ENCODE peak calls at places on chromosomes 13 and 19, in ten cellular contexts. Z is colonic mucosa, M is lower lobe of right lung, B is aorta, K is tibial nerve, C is heart right ventricle, U is DND-41, O is SK-N-SH, S is left lung, H is A549. G is an unnamed sample. For H3K4me1, the result is how much of the 10 kb centered on the place peaks cover.

GRCh38 chr13:68304287-68304893 is 1074.3 kb upstream of the PCDH9 start:
- DNase-seq in Z (no peak), M (no peak), B (no peak), K (no peak), C (no peak), U (no peak), O (peak), S (no peak), H (peak), G (peak)

GRCh38 chr13:106986033-106986484 is 418.1 kb upstream of the ARGLU1 start:
- DNase-seq in Z (no peak), M (no peak), B (no peak), K (no peak), C (no peak), U (no peak), O (no peak), S (no peak), H (no peak), G (no peak)

GRCh38 chr13:113411216-113412023 is 41.9 kb downstream of the ADPRHL1 start:
- DNase-seq in Z (peak), M (peak), B (peak), K (no peak), C (peak), U (no peak), O (no peak), S (peak), H (peak), G (no peak)

GRCh38 chr13:34124912-34125311 is 307.0 kb downstream of the RFC3 start:
- DNase-seq in Z (no peak), M (no peak), B (no peak), K (no peak), C (no peak), U (no peak), O (no peak), S (no peak), H (no peak), G (no peak)

GRCh38 chr19:21767065-21767800 is at the start of gene ZNF100:
- DNase-seq in Z (peak), M (peak), B (peak), K (peak), C (peak), U (peak), O (peak), S (peak), H (no peak), G (peak)

GRCh38 chr19:19446655-19447437 is 41.4 kb downstream of the GATAD2A start:
- DNase-seq in Z (no peak), M (no peak), B (no peak), K (no peak), C (no peak), U (no peak), O (no peak), S (no peak), H (no peak), G (no peak)

GRCh38 chr13:75685239-75685697 is 49.1 kb downstream of the LMO7 start:
- DNase-seq in Z (no peak), M (no peak), B (no peak), K (no peak), C (no peak), U (no peak), O (no peak), S (no peak), H (no peak), G (no peak)

GRCh38 chr13:43285891-43286602 is 262.7 kb downstream of the DNAJC15 start:
- DNase-seq in Z (no peak), M (no peak), B (no peak), K (no peak), C (no peak), U (no peak), O (no peak), S (peak), H (no peak), G (no peak)

GRCh38 chr19:4399871-4400768 is at the start of gene SH3GL1:
- DNase-seq in Z (peak), M (peak), B (peak), K (peak), C (peak), U (peak), O (peak), S (peak), H (peak), G (peak)

GRCh38 chr13:20363604-20364003 is 131.5 kb upstream of the GJB6 start:
- DNase-seq in Z (no peak), M (no peak), B (no peak), K (no peak), C (no peak), U (no peak), O (no peak), S (no peak), H (no peak), G (no peak)

GRCh38 chr19:1250374-1251232 is 2.2 kb downstream of the MIDN start:
- DNase-seq in Z (peak), M (peak), B (no peak), K (no peak), C (no peak), U (peak), O (peak), S (no peak), H (no peak), G (no peak)
- H3K4me1 ChIP-seq in Z (under half), M (half or more), B (under half), K (half or more), C (under half), U (under half), O (under half), S (under half), H (under half), G (under half)

DNA sequence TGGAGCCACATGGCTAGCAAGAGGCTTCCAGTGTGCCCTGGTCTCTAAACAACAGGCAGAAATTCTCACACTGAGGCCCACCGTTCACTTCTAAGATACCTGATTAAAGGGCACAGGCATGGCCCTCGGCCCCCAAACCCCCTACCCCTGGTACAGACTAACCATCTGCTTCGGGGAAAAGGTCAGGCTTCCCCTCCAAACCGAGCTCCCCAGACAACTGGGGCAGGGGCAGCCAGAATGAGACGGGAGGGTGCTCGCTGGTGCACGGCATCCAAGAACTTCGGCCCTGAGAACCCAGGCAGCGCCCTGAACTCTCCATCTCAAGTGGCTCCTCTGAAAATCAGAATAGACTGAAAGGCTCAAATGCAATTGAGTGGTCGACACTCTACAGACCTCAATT is 5.6 kb downstream of the PPP6R1 start:
- DNase-seq in Z (no peak), M (no peak), B (no peak), K (no peak), C (no peak), U (no peak), O (no peak), S (peak), H (no peak), G (no peak)
- H3K4me1 ChIP-seq in Z (under half), M (half or more), B (under half), K (half or more), C (half or more), U (half or more), O (under half), S (under half), H (under half), G (under half)

GRCh38 chr19:38836438-38837303 is 5.1 kb upstream of the ECH1 start:
- DNase-seq in Z (no peak), M (no peak), B (no peak), K (no peak), C (no peak), U (no peak), O (no peak), S (no peak), H (no peak), G (no peak)

GRCh38 chr19:38837304-38837626 is 5.7 kb upstream of the ECH1 start:
- DNase-seq in Z (no peak), M (no peak), B (no peak), K (no peak), C (no peak), U (no peak), O (peak), S (no peak), H (no peak), G (no peak)

GRCh38 chr19:38838208-38838985 is 6.8 kb upstream of the ECH1 start:
- DNase-seq in Z (no peak), M (no peak), B (no peak), K (no peak), C (no peak), U (no peak), O (no peak), S (no peak), H (no peak), G (no peak)

GRCh38 chr19:38838986-38839761 is 7.6 kb upstream of the ECH1 start:
- DNase-seq in Z (no peak), M (no peak), B (no peak), K (no peak), C (no peak), U (no peak), O (no peak), S (no peak), H (no peak), G (no peak)

DNA sequence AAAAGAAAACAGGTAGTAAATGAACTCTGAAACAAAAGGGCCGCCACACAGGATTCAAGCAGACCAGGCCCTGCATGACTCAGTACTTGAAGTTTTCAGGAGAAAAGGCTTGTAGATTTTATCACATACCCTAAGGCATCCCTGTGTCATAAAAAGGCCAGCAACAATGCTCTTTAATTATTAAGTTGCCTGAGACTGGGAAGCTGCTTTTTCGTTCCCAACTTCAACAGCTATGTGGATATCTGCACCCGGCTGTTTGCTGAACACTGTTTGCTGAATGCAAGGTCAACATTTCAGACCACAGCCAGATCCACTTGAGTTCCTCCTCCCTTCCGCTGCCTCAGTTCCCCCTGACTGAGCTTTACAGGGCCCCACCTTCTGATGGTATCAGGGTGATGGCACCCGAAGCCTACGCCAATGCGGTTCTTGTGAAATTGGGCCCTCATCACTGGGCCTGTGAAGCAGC is 6.1 kb upstream of the ECH1 start:
- DNase-seq in Z (no peak), M (no peak), B (no peak), K (no peak), C (no peak), U (no peak), O (no peak), S (no peak), H (no peak), G (no peak)
- H3K4me1 ChIP-seq in Z (under half), M (under half), B (under half), K (under half), C (under half), U (under half), O (under half), S (under half), H (half or more), G (under half)

DNA sequence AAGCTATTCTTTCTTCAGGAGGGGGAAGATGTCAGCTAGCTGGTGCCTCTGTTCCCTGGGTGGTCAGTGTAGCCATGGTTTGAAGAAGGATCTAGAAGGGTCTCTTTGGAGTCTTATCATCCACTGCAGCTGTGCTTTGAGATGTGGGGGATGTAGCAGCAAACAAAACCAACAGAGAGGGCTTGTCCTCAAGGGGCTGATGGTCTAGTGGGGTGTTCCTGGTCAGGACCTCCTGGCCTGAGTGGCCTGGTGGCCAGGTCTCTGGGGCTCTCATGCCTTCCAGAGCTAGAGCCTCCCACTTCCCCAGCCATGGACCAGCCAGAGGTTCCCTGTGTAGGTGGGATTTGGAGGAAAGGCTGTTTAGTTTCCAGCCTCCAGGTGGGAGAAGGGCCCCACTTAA is 40.3 kb downstream of the LYL1 start:
- DNase-seq in Z (no peak), M (no peak), B (no peak), K (no peak), C (no peak), U (no peak), O (no peak), S (no peak), H (no peak), G (no peak)
- H3K4me1 ChIP-seq in Z (under half), M (half or more), B (under half), K (half or more), C (half or more), U (under half), O (half or more), S (under half), H (under half), G (under half)

DNA sequence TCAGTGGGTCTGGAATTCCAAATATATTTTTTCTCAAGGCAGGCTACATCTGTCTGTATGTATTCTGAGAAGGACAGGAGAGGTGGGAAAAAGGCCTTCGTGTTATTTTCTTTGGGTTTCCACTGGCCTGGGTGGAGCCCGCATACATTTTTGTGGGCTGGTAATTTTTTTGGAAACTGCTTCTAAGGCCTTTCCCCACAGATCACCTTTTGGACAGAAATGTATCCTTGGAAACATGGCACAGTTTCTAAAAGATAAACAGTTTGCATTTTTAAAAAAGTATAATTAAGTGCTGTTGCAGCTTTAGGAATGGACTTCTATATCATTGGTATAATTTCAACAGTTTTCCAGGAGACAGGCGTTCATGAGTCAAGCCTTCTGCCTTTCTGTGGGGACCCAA is 9.0 kb downstream of the RFX2 start:
- DNase-seq in Z (no peak), M (no peak), B (no peak), K (no peak), C (no peak), U (no peak), O (no peak), S (no peak), H (no peak), G (no peak)
- H3K4me1 ChIP-seq in Z (under half), M (half or more), B (under half), K (half or more), C (under half), U (under half), O (under half), S (under half), H (under half), G (under half)

DNA sequence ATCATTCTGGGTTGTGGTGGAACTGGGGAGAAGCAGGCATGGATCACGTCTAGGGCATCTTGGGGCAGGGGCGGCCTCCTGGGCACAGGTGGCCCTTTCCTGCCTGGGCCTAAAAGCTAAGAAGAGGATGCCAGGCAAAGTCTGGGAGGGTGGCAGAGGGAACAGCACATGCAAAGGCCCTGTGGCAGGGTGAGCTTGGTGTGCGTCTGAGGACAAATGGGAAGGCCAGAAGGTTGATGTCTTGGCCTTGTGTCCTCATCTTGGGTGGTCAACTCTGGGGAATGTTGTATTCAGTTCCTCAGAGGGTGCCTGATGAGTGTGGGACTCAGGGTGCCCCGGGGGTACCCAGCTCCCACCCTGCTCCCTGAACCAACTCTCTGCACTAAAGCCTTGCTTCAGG is 5.4 kb upstream of the PLK5 start:
- DNase-seq in Z (no peak), M (no peak), B (no peak), K (no peak), C (no peak), U (no peak), O (no peak), S (no peak), H (no peak), G (no peak)
- H3K4me1 ChIP-seq in Z (under half), M (under half), B (under half), K (under half), C (under half), U (under half), O (under half), S (under half), H (under half), G (under half)

GRCh38 chr19:10420444-10421239 is at the start of gene PDE4A:
- DNase-seq in Z (no peak), M (no peak), B (no peak), K (no peak), C (no peak), U (peak), O (peak), S (peak), H (peak), G (peak)

GRCh38 chr19:10418281-10419199 is 1.8 kb upstream of the PDE4A start:
- DNase-seq in Z (no peak), M (no peak), B (no peak), K (no peak), C (no peak), U (peak), O (peak), S (no peak), H (no peak), G (no peak)

GRCh38 chr19:10419200-10419645 is 1.1 kb upstream of the PDE4A start:
- DNase-seq in Z (no peak), M (no peak), B (peak), K (no peak), C (no peak), U (peak), O (peak), S (no peak), H (no peak), G (no peak)

GRCh38 chr19:10421240-10421948 is 1.1 kb downstream of the PDE4A start:
- DNase-seq in Z (no peak), M (no peak), B (no peak), K (no peak), C (no peak), U (peak), O (no peak), S (no peak), H (no peak), G (no peak)

DNA sequence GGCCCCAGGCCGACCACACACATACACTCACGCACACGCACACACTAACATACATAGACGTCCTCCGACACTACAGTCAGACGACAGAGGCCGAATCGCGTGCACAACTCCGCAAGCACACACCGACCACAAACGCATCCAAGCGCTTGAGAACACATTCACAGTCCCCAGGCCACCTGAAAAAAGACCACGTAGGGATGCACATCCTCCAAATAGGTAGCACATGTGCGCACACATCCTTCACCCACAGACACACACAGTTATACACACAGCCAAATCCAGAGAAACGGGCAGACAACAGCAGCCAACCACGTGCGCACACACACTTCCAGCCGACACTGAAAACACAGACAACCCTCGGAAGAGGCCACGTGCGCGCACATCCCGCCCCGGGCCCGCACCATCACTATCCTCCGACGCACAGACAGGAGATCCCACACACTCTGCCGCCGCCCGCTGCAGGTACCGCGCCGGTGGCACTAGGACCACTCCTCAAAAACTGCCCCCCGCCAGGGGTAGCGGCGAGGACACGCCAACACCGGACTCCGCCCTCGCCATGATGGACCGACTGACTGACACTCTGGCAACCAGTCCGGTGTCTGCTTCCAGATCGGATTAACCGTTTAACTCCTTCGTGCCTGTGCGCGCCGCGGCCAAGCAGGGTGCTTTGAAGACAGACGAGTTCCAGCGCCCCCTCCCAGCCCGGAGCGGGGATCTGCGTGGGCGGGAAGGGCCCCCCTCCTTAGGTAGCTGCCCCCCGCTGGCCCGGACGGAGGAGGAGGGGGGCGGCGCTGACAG is 493 bp upstream of the PDE4A start:
- DNase-seq in Z (no peak), M (no peak), B (no peak), K (no peak), C (no peak), U (peak), O (peak), S (no peak), H (peak), G (peak)
- H3K4me1 ChIP-seq in Z (under half), M (half or more), B (under half), K (half or more), C (under half), U (under half), O (under half), S (under half), H (under half), G (under half)

G was measured in MM.1S.